ENCODE peak calls at places on chromosomes 3 and 15, in six cellular contexts. I is SW 1271; L is EL; P is HuH-7; H is activated CD8-positive, alpha-beta T cell treated with anti-CD3 and anti-CD28 coated beads, Interleukin-2, amount 10 ng/mL, durations not matched to agents 7 days and 5 days; O is ascending aorta. Q is an unnamed sample.

GRCh38 chr3:16885588-16885903 is 791 bp downstream of the PLCL2 start:
- DNase-seq in I (no peak), L (no peak), P (no peak), H (peak; percentile 60), O (no peak), Q (no peak)

GRCh38 chr3:190318666-190319065 is 3.6 kb downstream of the CLDN1 start:
- DNase-seq in L (no peak), H (no peak), I (no peak), P (no peak), O (no peak), Q (no peak)

GRCh38 chr15:74322558-74323180 is 44.8 kb downstream of the CYP11A1 start:
- DNase-seq in O (no peak), H (peak; percentile 78), I (no peak), L (peak; percentile 60), P (peak; percentile 89), Q (peak; percentile 83)

GRCh38 chr3:134419214-134419965 is 45.1 kb upstream of the AMOTL2 start:
- DNase-seq in I (no peak), H (no peak), L (no peak), P (peak; percentile 69), O (no peak), Q (no peak)

GRCh38 chr15:40050788-40051615 is 12.0 kb upstream of the SRP14 start:
- DNase-seq in L (no peak), H (no peak), I (no peak), P (no peak), O (no peak), Q (no peak)

GRCh38 chr15:95520511-95520910 is 810.0 kb upstream of the NR2F2 start:
- DNase-seq in L (peak; percentile 37), P (no peak), I (no peak), H (no peak), O (no peak), Q (no peak)

GRCh38 chr15:31306426-31307269 is 20.0 kb upstream of the KLF13 start:
- DNase-seq in O (no peak), I (no peak), H (peak; percentile 15), P (no peak), L (no peak), Q (no peak)

GRCh38 chr3:185912512-185912911 is 25.3 kb downstream of the TRA2B start:
- DNase-seq in I (no peak), O (no peak), L (no peak), P (no peak), H (no peak), Q (no peak)

GRCh38 chr3:20958161-20958560 is 772.2 kb upstream of the SGO1 start:
- DNase-seq in L (no peak), P (no peak), H (no peak), O (no peak), I (no peak), Q (no peak)

GRCh38 chr3:11476814-11477213 is 166.9 kb downstream of the VGLL4 start:
- DNase-seq in L (no peak), P (no peak), H (no peak), O (no peak), I (no peak), Q (no peak)

GRCh38 chr15:65303687-65304392 is 637 bp upstream of the RNU5B-1 start:
- DNase-seq in H (peak; percentile 87), L (peak; percentile 64), I (peak; percentile 32), O (no peak), P (no peak), Q (peak; percentile 77)

GRCh38 chr3:69774029-69774428 is 34.8 kb downstream of the MITF start:
- DNase-seq in O (no peak), H (no peak), P (no peak), L (no peak), I (no peak), Q (peak; percentile 55)

GRCh38 chr15:80971143-80971542 is 18.5 kb downstream of the MESD start:
- DNase-seq in O (no peak), P (no peak), H (no peak), I (no peak), L (no peak), Q (no peak)

GRCh38 chr3:142987707-142988106 is 13.7 kb upstream of the U2SURP start:
- DNase-seq in H (no peak), I (no peak), O (no peak), P (no peak), L (peak; percentile 49), Q (peak; percentile 35)

GRCh38 chr3:187858086-187858485 is 112.8 kb upstream of the BCL6 start:
- DNase-seq in I (no peak), H (no peak), P (no peak), O (no peak), L (no peak), Q (peak; percentile 19)

Q was measured in foreskin fibroblast.